ENCODE peak calls at places on chromosome 21, in four cellular contexts. One of them, this sample, is unnamed.

GRCh38 chr21:39319814-39320332 is 6.4 kb upstream of the BRWD1 start:
- DNase-seq in A549: no peak
- DNase-seq in IMR-90: peak
- DNase-seq in HepG2: no peak
- DNase-seq in this sample: no peak

GRCh38 chr21:34722684-34723300 is 54.0 kb downstream of the CLIC6 start:
- DNase-seq in A549: no peak
- DNase-seq in IMR-90: no peak
- DNase-seq in HepG2: no peak
- DNase-seq in this sample: peak

GRCh38 chr21:45944601-45945000 is 37.0 kb upstream of the COL6A1 start:
- DNase-seq in A549: no peak
- DNase-seq in IMR-90: no peak
- DNase-seq in HepG2: no peak
- DNase-seq in this sample: no peak

GRCh38 chr21:41169701-41170100 is 1.7 kb downstream of the BACE2 start:
- DNase-seq in A549: no peak
- DNase-seq in IMR-90: no peak
- DNase-seq in HepG2: no peak
- DNase-seq in this sample: no peak

GRCh38 chr21:16424331-16424749 is 694.6 kb downstream of the USP25 start:
- DNase-seq in A549: no peak
- DNase-seq in IMR-90: no peak
- DNase-seq in HepG2: no peak
- DNase-seq in this sample: no peak

GRCh38 chr21:39251326-39251725 is 62.1 kb downstream of the BRWD1 start:
- DNase-seq in A549: no peak
- DNase-seq in IMR-90: peak
- DNase-seq in HepG2: no peak
- DNase-seq in this sample: no peak

GRCh38 chr21:29148535-29148934 is 18.1 kb downstream of the MAP3K7CL start:
- DNase-seq in A549: no peak
- DNase-seq in IMR-90: peak
- DNase-seq in HepG2: no peak
- DNase-seq in this sample: no peak

GRCh38 chr21:26954591-26955214 is 12.2 kb downstream of the ADAMTS5 start:
- DNase-seq in A549: no peak
- DNase-seq in IMR-90: no peak
- DNase-seq in HepG2: no peak
- DNase-seq in this sample: no peak

DNA sequence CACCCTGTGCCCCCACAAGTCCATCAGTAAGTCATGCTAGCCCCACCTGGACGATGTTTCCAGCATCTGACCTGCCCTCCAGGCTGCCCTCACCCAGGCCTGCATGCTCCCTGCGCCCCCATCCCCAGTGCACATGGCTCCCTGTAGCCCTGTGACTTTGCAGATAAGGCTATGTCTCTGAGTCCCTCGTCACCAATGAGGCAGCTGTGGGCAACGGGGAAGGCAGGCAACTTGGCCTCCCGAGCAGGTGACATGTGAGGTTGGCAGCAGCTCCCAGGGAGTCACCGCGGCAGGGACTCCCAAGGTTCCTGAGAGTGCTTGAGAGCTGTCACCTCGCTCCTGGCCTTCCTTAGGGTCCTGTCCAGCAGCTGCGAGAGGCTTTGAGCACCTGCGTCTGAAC is 32.4 kb upstream of the AGPAT3 start:
- DNase-seq in A549: no peak
- DNase-seq in IMR-90: no peak
- DNase-seq in HepG2: no peak
- DNase-seq in this sample: no peak
- TF ChIP-seq BHLHE40 in A549: no peak
- TF ChIP-seq BHLHE40 in IMR-90: no peak
- TF ChIP-seq BHLHE40 in HepG2: no peak
- TF ChIP-seq BHLHE40 in this sample: no peak

GRCh38 chr21:44337941-44338895 is 972 bp downstream of the CFAP410 start:
- DNase-seq in A549: peak
- DNase-seq in IMR-90: peak
- DNase-seq in HepG2: peak
- DNase-seq in this sample: peak
- TF ChIP-seq BHLHE40 in A549: no peak
- TF ChIP-seq BHLHE40 in IMR-90: no peak
- TF ChIP-seq BHLHE40 in HepG2: no peak
- TF ChIP-seq BHLHE40 in this sample: no peak

DNA sequence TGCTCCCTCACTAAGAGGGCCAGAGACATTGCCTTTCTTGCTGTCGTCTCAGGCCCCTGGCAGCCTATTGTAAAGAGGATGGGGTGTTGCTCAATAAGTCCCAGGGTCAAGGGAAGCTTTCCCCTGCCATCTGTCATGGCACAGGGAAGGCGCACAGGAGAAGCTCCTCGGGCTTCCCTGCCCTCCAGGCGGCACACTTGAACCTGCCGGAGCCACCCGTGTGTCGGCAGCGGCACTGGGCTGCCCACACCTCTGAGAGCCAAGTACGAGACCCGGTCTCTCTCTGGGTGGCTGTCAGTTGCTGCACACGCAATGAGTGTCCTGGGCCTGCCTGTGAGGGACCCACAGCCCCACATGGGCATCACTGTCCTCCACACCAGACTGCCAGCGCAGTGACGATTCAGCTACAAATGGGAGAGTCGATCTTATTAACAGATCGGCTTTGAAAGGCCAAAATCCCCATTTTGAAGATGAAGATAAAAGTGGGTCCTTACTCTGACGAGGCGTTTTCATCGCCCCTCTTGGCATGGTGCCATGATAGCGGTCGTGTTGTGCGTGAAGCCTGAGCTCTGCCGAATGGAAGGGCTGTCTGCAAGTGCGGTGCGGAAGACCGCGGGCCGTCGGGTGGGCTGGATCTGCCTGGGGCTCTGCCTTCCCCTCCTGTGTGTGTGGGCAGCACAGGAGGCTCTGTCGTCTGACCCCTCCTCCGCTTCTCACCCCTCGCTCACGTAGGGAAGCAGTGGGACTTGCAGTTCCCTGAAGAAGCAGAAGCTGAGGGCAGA is 29.2 kb upstream of the PDXK start:
- DNase-seq in A549: no peak
- DNase-seq in IMR-90: no peak
- DNase-seq in HepG2: no peak
- DNase-seq in this sample: no peak
- TF ChIP-seq BHLHE40 in A549: no peak
- TF ChIP-seq BHLHE40 in IMR-90: no peak
- TF ChIP-seq BHLHE40 in HepG2: no peak
- TF ChIP-seq BHLHE40 in this sample: no peak

GRCh38 chr21:31696424-31696823 is 35.5 kb downstream of the SCAF4 start:
- DNase-seq in A549: no peak
- DNase-seq in IMR-90: no peak
- DNase-seq in HepG2: no peak
- DNase-seq in this sample: no peak

GRCh38 chr21:31698461-31698860 is 33.5 kb downstream of the SCAF4 start:
- DNase-seq in A549: no peak
- DNase-seq in IMR-90: no peak
- DNase-seq in HepG2: no peak
- DNase-seq in this sample: no peak

GRCh38 chr21:31688603-31689368 is 29.3 kb downstream of the SOD1 start:
- DNase-seq in A549: no peak
- DNase-seq in IMR-90: peak
- DNase-seq in HepG2: no peak
- DNase-seq in this sample: no peak

DNA sequence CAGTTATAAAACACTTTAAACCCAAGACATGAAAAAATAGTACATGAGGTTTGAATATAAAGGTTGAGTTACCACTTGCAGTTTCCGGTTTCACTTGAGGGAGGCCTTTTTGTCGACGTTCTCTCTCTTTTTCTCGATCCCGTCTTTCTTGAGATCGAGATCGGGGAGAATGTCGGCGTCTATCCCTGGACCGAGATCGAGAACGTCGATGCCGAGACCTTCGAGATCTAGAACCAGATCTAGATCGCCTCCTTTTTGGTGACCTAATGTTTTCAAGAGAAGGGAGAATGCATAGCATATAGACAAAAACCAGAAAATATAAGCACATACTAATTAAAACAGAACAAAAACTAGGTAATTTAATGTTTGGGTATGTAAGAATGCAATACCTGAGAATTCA is 33.7 kb downstream of the SOD1 start:
- DNase-seq in A549: no peak
- DNase-seq in IMR-90: no peak
- DNase-seq in HepG2: no peak
- DNase-seq in this sample: no peak
- TF ChIP-seq BHLHE40 in A549: no peak
- TF ChIP-seq BHLHE40 in IMR-90: no peak
- TF ChIP-seq BHLHE40 in HepG2: no peak
- TF ChIP-seq BHLHE40 in this sample: no peak